ENCODE peak calls at places on chromosome 4, in four cellular contexts. M, W, C and H are unnamed samples.

GRCh38 chr4:99861120-99861905 is 32.9 kb downstream of the LAMTOR3 start:
- DNase-seq in W (peak; percentile 15), C (no peak), M (no peak), H (peak; percentile 64)

GRCh38 chr4:69749771-69750170 is 10.6 kb downstream of the SULT1B1 start:
- DNase-seq in M (peak; percentile 47), C (no peak), W (no peak), H (no peak)

GRCh38 chr4:32226201-32226600 is 1506.0 kb downstream of the PCDH7 start:
- DNase-seq in C (no peak), M (no peak), W (no peak), H (no peak)

GRCh38 chr4:114383055-114383454 is 215.6 kb upstream of the UGT8 start:
- DNase-seq in C (no peak), W (no peak), M (no peak), H (no peak)

GRCh38 chr4:161121451-161121850 is 1042.3 kb downstream of the FSTL5 start:
- DNase-seq in C (no peak), W (no peak), M (no peak), H (no peak)

GRCh38 chr4:79852305-79852730 is 220.7 kb downstream of the ANTXR2 start:
- DNase-seq in W (no peak), M (peak; percentile 84), C (no peak), H (no peak)

GRCh38 chr4:17356926-17357325 is 155.0 kb downstream of the QDPR start:
- DNase-seq in M (peak; percentile 1), W (no peak), C (no peak), H (no peak)

GRCh38 chr4:186723207-186724047 is at the start of gene FAT1:
- DNase-seq in C (peak; percentile 82), W (peak; percentile 27), M (peak; percentile 95), H (no peak)

GRCh38 chr4:164252286-164252685 is 501.6 kb upstream of the SMIM31 start:
- DNase-seq in W (no peak), M (no peak), C (peak; percentile 15), H (no peak)

GRCh38 chr4:122412547-122412946 is 33.7 kb downstream of the ADAD1 start:
- DNase-seq in M (no peak), W (no peak), C (no peak), H (no peak)

GRCh38 chr4:31370866-31371465 is 650.8 kb downstream of the PCDH7 start:
- DNase-seq in W (peak; percentile 23), M (peak; percentile 86), C (peak; percentile 16), H (peak; percentile 38)

GRCh38 chr4:23401572-23401971 is 488.3 kb downstream of the PPARGC1A start:
- DNase-seq in W (no peak), C (no peak), M (no peak), H (no peak)

GRCh38 chr4:58192217-58192616 is 1082.0 kb upstream of the IGFBP7 start:
- DNase-seq in C (no peak), W (no peak), M (no peak), H (no peak)